ENCODE peak calls at places on chromosomes 3 and 15, in ten cellular contexts. One of them, this sample, is unnamed.

GRCh38 chr3:178646205-178646604 is 110.0 kb downstream of the KCNMB2 start:
- DNase-seq in HTR-8/SVneo: no peak
- DNase-seq in stimulated activated CD8-positive, alpha-beta memory T cell treated with anti-CD3 and anti-CD28 coated beads, Interleukin-12 subunit alpha, Interleukin-12 subunit beta, amount 100 ng/mL, for 1 hour: no peak
- DNase-seq in epithelial cell of proximal tubule: no peak
- DNase-seq in NCI-H510A: no peak
- DNase-seq in activated T-cell treated with anti-CD3 and anti-CD28 coated beads, Interleukin-2, amount 50 U/mL, for 48 hours: no peak
- DNase-seq in AG20443: no peak
- DNase-seq in occipital lobe: no peak
- DNase-seq in EH: no peak
- DNase-seq in ureter: no peak
- DNase-seq in this sample: no peak

GRCh38 chr3:67863869-67864268 is 209.5 kb upstream of the SUCLG2 start:
- DNase-seq in HTR-8/SVneo: peak; percentile 20
- DNase-seq in stimulated activated CD8-positive, alpha-beta memory T cell treated with anti-CD3 and anti-CD28 coated beads, Interleukin-12 subunit alpha, Interleukin-12 subunit beta, amount 100 ng/mL, for 1 hour: no peak
- DNase-seq in epithelial cell of proximal tubule: no peak
- DNase-seq in NCI-H510A: no peak
- DNase-seq in activated T-cell treated with anti-CD3 and anti-CD28 coated beads, Interleukin-2, amount 50 U/mL, for 48 hours: no peak
- DNase-seq in AG20443: no peak
- DNase-seq in occipital lobe: no peak
- DNase-seq in EH: peak; percentile 18
- DNase-seq in ureter: no peak
- DNase-seq in this sample: no peak

GRCh38 chr3:100857863-100858262 is 135.4 kb downstream of the ABI3BP start:
- DNase-seq in HTR-8/SVneo: no peak
- DNase-seq in stimulated activated CD8-positive, alpha-beta memory T cell treated with anti-CD3 and anti-CD28 coated beads, Interleukin-12 subunit alpha, Interleukin-12 subunit beta, amount 100 ng/mL, for 1 hour: no peak
- DNase-seq in epithelial cell of proximal tubule: no peak
- DNase-seq in NCI-H510A: no peak
- DNase-seq in activated T-cell treated with anti-CD3 and anti-CD28 coated beads, Interleukin-2, amount 50 U/mL, for 48 hours: no peak
- DNase-seq in AG20443: no peak
- DNase-seq in occipital lobe: no peak
- DNase-seq in EH: no peak
- DNase-seq in ureter: no peak
- DNase-seq in this sample: no peak

GRCh38 chr3:18559323-18559972 is 134.3 kb upstream of the SATB1 start:
- DNase-seq in HTR-8/SVneo: peak; percentile 0
- DNase-seq in stimulated activated CD8-positive, alpha-beta memory T cell treated with anti-CD3 and anti-CD28 coated beads, Interleukin-12 subunit alpha, Interleukin-12 subunit beta, amount 100 ng/mL, for 1 hour: no peak
- DNase-seq in epithelial cell of proximal tubule: peak; percentile 18
- DNase-seq in NCI-H510A: peak; percentile 39
- DNase-seq in activated T-cell treated with anti-CD3 and anti-CD28 coated beads, Interleukin-2, amount 50 U/mL, for 48 hours: peak; percentile 67
- DNase-seq in AG20443: peak; percentile 36
- DNase-seq in occipital lobe: no peak
- DNase-seq in EH: no peak
- DNase-seq in ureter: peak; percentile 45
- DNase-seq in this sample: peak; percentile 28

GRCh38 chr15:39153718-39154117 is 427.2 kb upstream of the THBS1 start:
- DNase-seq in HTR-8/SVneo: no peak
- DNase-seq in stimulated activated CD8-positive, alpha-beta memory T cell treated with anti-CD3 and anti-CD28 coated beads, Interleukin-12 subunit alpha, Interleukin-12 subunit beta, amount 100 ng/mL, for 1 hour: no peak
- DNase-seq in epithelial cell of proximal tubule: no peak
- DNase-seq in NCI-H510A: peak; percentile 39
- DNase-seq in activated T-cell treated with anti-CD3 and anti-CD28 coated beads, Interleukin-2, amount 50 U/mL, for 48 hours: no peak
- DNase-seq in AG20443: peak; percentile 21
- DNase-seq in occipital lobe: no peak
- DNase-seq in EH: peak; percentile 50
- DNase-seq in ureter: no peak
- DNase-seq in this sample: no peak

GRCh38 chr3:135994708-135995335 is 29.3 kb downstream of the PPP2R3A start:
- DNase-seq in HTR-8/SVneo: no peak
- DNase-seq in stimulated activated CD8-positive, alpha-beta memory T cell treated with anti-CD3 and anti-CD28 coated beads, Interleukin-12 subunit alpha, Interleukin-12 subunit beta, amount 100 ng/mL, for 1 hour: no peak
- DNase-seq in epithelial cell of proximal tubule: no peak
- DNase-seq in NCI-H510A: no peak
- DNase-seq in activated T-cell treated with anti-CD3 and anti-CD28 coated beads, Interleukin-2, amount 50 U/mL, for 48 hours: no peak
- DNase-seq in AG20443: no peak
- DNase-seq in occipital lobe: no peak
- DNase-seq in EH: no peak
- DNase-seq in ureter: no peak
- DNase-seq in this sample: no peak

GRCh38 chr15:78419331-78419730 is 18.7 kb upstream of the IREB2 start:
- DNase-seq in HTR-8/SVneo: no peak
- DNase-seq in stimulated activated CD8-positive, alpha-beta memory T cell treated with anti-CD3 and anti-CD28 coated beads, Interleukin-12 subunit alpha, Interleukin-12 subunit beta, amount 100 ng/mL, for 1 hour: no peak
- DNase-seq in epithelial cell of proximal tubule: no peak
- DNase-seq in NCI-H510A: no peak
- DNase-seq in activated T-cell treated with anti-CD3 and anti-CD28 coated beads, Interleukin-2, amount 50 U/mL, for 48 hours: no peak
- DNase-seq in AG20443: no peak
- DNase-seq in occipital lobe: no peak
- DNase-seq in EH: no peak
- DNase-seq in ureter: no peak
- DNase-seq in this sample: no peak

GRCh38 chr3:182238141-182238540 is 526.4 kb downstream of the SOX2 start:
- DNase-seq in HTR-8/SVneo: no peak
- DNase-seq in stimulated activated CD8-positive, alpha-beta memory T cell treated with anti-CD3 and anti-CD28 coated beads, Interleukin-12 subunit alpha, Interleukin-12 subunit beta, amount 100 ng/mL, for 1 hour: no peak
- DNase-seq in epithelial cell of proximal tubule: no peak
- DNase-seq in NCI-H510A: no peak
- DNase-seq in activated T-cell treated with anti-CD3 and anti-CD28 coated beads, Interleukin-2, amount 50 U/mL, for 48 hours: no peak
- DNase-seq in AG20443: no peak
- DNase-seq in occipital lobe: no peak
- DNase-seq in EH: no peak
- DNase-seq in ureter: no peak
- DNase-seq in this sample: no peak